ENCODE peak calls at places on chromosomes 12 and 14, in nine cellular contexts. One of them, this sample, is unnamed.
A peak's percentile ranks its signal among the peaks of the same experiment; 100 is the strongest.

GRCh38 chr14:101103321-101103901 is 199.9 kb upstream of the RTL1 start:
- DNase-seq in hippocampal formation: no peak
- DNase-seq in HL-60: no peak
- DNase-seq in NK-92 treated with Interleukin-12 subunit alpha and Interleukin-12 subunit beta, amount 100 ng/mL, for 24 hours: no peak
- DNase-seq in stimulated activated CD8-positive, alpha-beta memory T cell treated with anti-CD3 and anti-CD28 coated beads, Interleukin-2, amount 100 ng/mL, for 48 hours: no peak
- DNase-seq in K562: no peak
- DNase-seq in nucleus accumbens: no peak
- DNase-seq in stomach: peak; percentile 19
- DNase-seq in AG09319: no peak
- DNase-seq in this sample: no peak

GRCh38 chr12:54601841-54602240 is 13.4 kb upstream of the PPP1R1A start:
- DNase-seq in hippocampal formation: no peak
- DNase-seq in HL-60: no peak
- DNase-seq in NK-92 treated with Interleukin-12 subunit alpha and Interleukin-12 subunit beta, amount 100 ng/mL, for 24 hours: no peak
- DNase-seq in stimulated activated CD8-positive, alpha-beta memory T cell treated with anti-CD3 and anti-CD28 coated beads, Interleukin-2, amount 100 ng/mL, for 48 hours: no peak
- DNase-seq in K562: no peak
- DNase-seq in nucleus accumbens: no peak
- DNase-seq in stomach: no peak
- DNase-seq in AG09319: no peak
- DNase-seq in this sample: no peak

GRCh38 chr14:53190938-53191337 is 37.8 kb upstream of the DDHD1 start:
- DNase-seq in hippocampal formation: no peak
- DNase-seq in HL-60: no peak
- DNase-seq in NK-92 treated with Interleukin-12 subunit alpha and Interleukin-12 subunit beta, amount 100 ng/mL, for 24 hours: no peak
- DNase-seq in stimulated activated CD8-positive, alpha-beta memory T cell treated with anti-CD3 and anti-CD28 coated beads, Interleukin-2, amount 100 ng/mL, for 48 hours: no peak
- DNase-seq in K562: no peak
- DNase-seq in nucleus accumbens: no peak
- DNase-seq in stomach: no peak
- DNase-seq in AG09319: no peak
- DNase-seq in this sample: no peak

GRCh38 chr14:31025335-31026075 is at the start of gene AP4S1:
- DNase-seq in hippocampal formation: no peak
- DNase-seq in HL-60: no peak
- DNase-seq in NK-92 treated with Interleukin-12 subunit alpha and Interleukin-12 subunit beta, amount 100 ng/mL, for 24 hours: peak; percentile 35
- DNase-seq in stimulated activated CD8-positive, alpha-beta memory T cell treated with anti-CD3 and anti-CD28 coated beads, Interleukin-2, amount 100 ng/mL, for 48 hours: peak; percentile 38
- DNase-seq in K562: peak; percentile 42
- DNase-seq in nucleus accumbens: peak; percentile 7
- DNase-seq in stomach: peak; percentile 36
- DNase-seq in AG09319: no peak
- DNase-seq in this sample: peak; percentile 42

GRCh38 chr14:39268393-39268792 is 34.7 kb downstream of the MIA2 start:
- DNase-seq in hippocampal formation: peak; percentile 50
- DNase-seq in HL-60: no peak
- DNase-seq in NK-92 treated with Interleukin-12 subunit alpha and Interleukin-12 subunit beta, amount 100 ng/mL, for 24 hours: no peak
- DNase-seq in stimulated activated CD8-positive, alpha-beta memory T cell treated with anti-CD3 and anti-CD28 coated beads, Interleukin-2, amount 100 ng/mL, for 48 hours: no peak
- DNase-seq in K562: no peak
- DNase-seq in nucleus accumbens: no peak
- DNase-seq in stomach: no peak
- DNase-seq in AG09319: no peak
- DNase-seq in this sample: peak; percentile 7

GRCh38 chr12:48882325-48882687 is 16.6 kb upstream of the RND1 start:
- DNase-seq in hippocampal formation: no peak
- DNase-seq in HL-60: no peak
- DNase-seq in NK-92 treated with Interleukin-12 subunit alpha and Interleukin-12 subunit beta, amount 100 ng/mL, for 24 hours: no peak
- DNase-seq in stimulated activated CD8-positive, alpha-beta memory T cell treated with anti-CD3 and anti-CD28 coated beads, Interleukin-2, amount 100 ng/mL, for 48 hours: no peak
- DNase-seq in K562: no peak
- DNase-seq in nucleus accumbens: no peak
- DNase-seq in stomach: peak; percentile 56
- DNase-seq in AG09319: no peak
- DNase-seq in this sample: no peak

GRCh38 chr14:68145036-68145435 is 325.5 kb downstream of the RAD51B start:
- DNase-seq in hippocampal formation: no peak
- DNase-seq in HL-60: no peak
- DNase-seq in NK-92 treated with Interleukin-12 subunit alpha and Interleukin-12 subunit beta, amount 100 ng/mL, for 24 hours: no peak
- DNase-seq in stimulated activated CD8-positive, alpha-beta memory T cell treated with anti-CD3 and anti-CD28 coated beads, Interleukin-2, amount 100 ng/mL, for 48 hours: no peak
- DNase-seq in K562: no peak
- DNase-seq in nucleus accumbens: no peak
- DNase-seq in stomach: no peak
- DNase-seq in AG09319: no peak
- DNase-seq in this sample: no peak

GRCh38 chr14:61406670-61407069 is 85.3 kb downstream of the PRKCH start:
- DNase-seq in hippocampal formation: no peak
- DNase-seq in HL-60: no peak
- DNase-seq in NK-92 treated with Interleukin-12 subunit alpha and Interleukin-12 subunit beta, amount 100 ng/mL, for 24 hours: no peak
- DNase-seq in stimulated activated CD8-positive, alpha-beta memory T cell treated with anti-CD3 and anti-CD28 coated beads, Interleukin-2, amount 100 ng/mL, for 48 hours: no peak
- DNase-seq in K562: no peak
- DNase-seq in nucleus accumbens: no peak
- DNase-seq in stomach: no peak
- DNase-seq in AG09319: no peak
- DNase-seq in this sample: no peak

GRCh38 chr12:11653215-11653753 is 3.8 kb downstream of the ETV6 start:
- DNase-seq in hippocampal formation: no peak
- DNase-seq in HL-60: no peak
- DNase-seq in NK-92 treated with Interleukin-12 subunit alpha and Interleukin-12 subunit beta, amount 100 ng/mL, for 24 hours: peak; percentile 2
- DNase-seq in stimulated activated CD8-positive, alpha-beta memory T cell treated with anti-CD3 and anti-CD28 coated beads, Interleukin-2, amount 100 ng/mL, for 48 hours: peak; percentile 26
- DNase-seq in K562: no peak
- DNase-seq in nucleus accumbens: no peak
- DNase-seq in stomach: no peak
- DNase-seq in AG09319: no peak
- DNase-seq in this sample: no peak

GRCh38 chr12:130715996-130716917 is at the start of gene RIMBP2:
- DNase-seq in hippocampal formation: peak; percentile 58
- DNase-seq in HL-60: no peak
- DNase-seq in NK-92 treated with Interleukin-12 subunit alpha and Interleukin-12 subunit beta, amount 100 ng/mL, for 24 hours: no peak
- DNase-seq in stimulated activated CD8-positive, alpha-beta memory T cell treated with anti-CD3 and anti-CD28 coated beads, Interleukin-2, amount 100 ng/mL, for 48 hours: no peak
- DNase-seq in K562: no peak
- DNase-seq in nucleus accumbens: peak; percentile 58
- DNase-seq in stomach: peak; percentile 14
- DNase-seq in AG09319: no peak
- DNase-seq in this sample: no peak

GRCh38 chr12:46177842-46178608 is 90.8 kb downstream of the SLC38A1 start:
- DNase-seq in hippocampal formation: no peak
- DNase-seq in HL-60: no peak
- DNase-seq in NK-92 treated with Interleukin-12 subunit alpha and Interleukin-12 subunit beta, amount 100 ng/mL, for 24 hours: no peak
- DNase-seq in stimulated activated CD8-positive, alpha-beta memory T cell treated with anti-CD3 and anti-CD28 coated beads, Interleukin-2, amount 100 ng/mL, for 48 hours: no peak
- DNase-seq in K562: no peak
- DNase-seq in nucleus accumbens: no peak
- DNase-seq in stomach: no peak
- DNase-seq in AG09319: no peak
- DNase-seq in this sample: no peak

GRCh38 chr14:100476012-100476822 is 111.0 kb downstream of the BEGAIN start:
- DNase-seq in hippocampal formation: no peak
- DNase-seq in HL-60: no peak
- DNase-seq in NK-92 treated with Interleukin-12 subunit alpha and Interleukin-12 subunit beta, amount 100 ng/mL, for 24 hours: no peak
- DNase-seq in stimulated activated CD8-positive, alpha-beta memory T cell treated with anti-CD3 and anti-CD28 coated beads, Interleukin-2, amount 100 ng/mL, for 48 hours: no peak
- DNase-seq in K562: no peak
- DNase-seq in nucleus accumbens: no peak
- DNase-seq in stomach: peak; percentile 42
- DNase-seq in AG09319: peak; percentile 23
- DNase-seq in this sample: peak; percentile 49

GRCh38 chr14:74610866-74611671 is 968 bp downstream of the LTBP2 start:
- DNase-seq in hippocampal formation: no peak
- DNase-seq in HL-60: no peak
- DNase-seq in NK-92 treated with Interleukin-12 subunit alpha and Interleukin-12 subunit beta, amount 100 ng/mL, for 24 hours: no peak
- DNase-seq in stimulated activated CD8-positive, alpha-beta memory T cell treated with anti-CD3 and anti-CD28 coated beads, Interleukin-2, amount 100 ng/mL, for 48 hours: no peak
- DNase-seq in K562: no peak
- DNase-seq in nucleus accumbens: no peak
- DNase-seq in stomach: no peak
- DNase-seq in AG09319: no peak
- DNase-seq in this sample: no peak

GRCh38 chr14:69281450-69282169 is 21.7 kb downstream of the GALNT16 start:
- DNase-seq in hippocampal formation: no peak
- DNase-seq in HL-60: no peak
- DNase-seq in NK-92 treated with Interleukin-12 subunit alpha and Interleukin-12 subunit beta, amount 100 ng/mL, for 24 hours: no peak
- DNase-seq in stimulated activated CD8-positive, alpha-beta memory T cell treated with anti-CD3 and anti-CD28 coated beads, Interleukin-2, amount 100 ng/mL, for 48 hours: no peak
- DNase-seq in K562: no peak
- DNase-seq in nucleus accumbens: no peak
- DNase-seq in stomach: no peak
- DNase-seq in AG09319: no peak
- DNase-seq in this sample: no peak

GRCh38 chr12:53115112-53115890 is 12.0 kb downstream of the SOAT2 start:
- DNase-seq in hippocampal formation: no peak
- DNase-seq in HL-60: no peak
- DNase-seq in NK-92 treated with Interleukin-12 subunit alpha and Interleukin-12 subunit beta, amount 100 ng/mL, for 24 hours: no peak
- DNase-seq in stimulated activated CD8-positive, alpha-beta memory T cell treated with anti-CD3 and anti-CD28 coated beads, Interleukin-2, amount 100 ng/mL, for 48 hours: no peak
- DNase-seq in K562: peak; percentile 85
- DNase-seq in nucleus accumbens: no peak
- DNase-seq in stomach: no peak
- DNase-seq in AG09319: no peak
- DNase-seq in this sample: no peak

GRCh38 chr14:47262801-47263200 is 412.6 kb downstream of the MDGA2 start:
- DNase-seq in hippocampal formation: no peak
- DNase-seq in HL-60: no peak
- DNase-seq in NK-92 treated with Interleukin-12 subunit alpha and Interleukin-12 subunit beta, amount 100 ng/mL, for 24 hours: no peak
- DNase-seq in stimulated activated CD8-positive, alpha-beta memory T cell treated with anti-CD3 and anti-CD28 coated beads, Interleukin-2, amount 100 ng/mL, for 48 hours: no peak
- DNase-seq in K562: no peak
- DNase-seq in nucleus accumbens: no peak
- DNase-seq in stomach: no peak
- DNase-seq in AG09319: no peak
- DNase-seq in this sample: no peak

GRCh38 chr14:104731249-104731924 is 7.4 kb downstream of the ADSS1 start:
- DNase-seq in hippocampal formation: no peak
- DNase-seq in HL-60: no peak
- DNase-seq in NK-92 treated with Interleukin-12 subunit alpha and Interleukin-12 subunit beta, amount 100 ng/mL, for 24 hours: no peak
- DNase-seq in stimulated activated CD8-positive, alpha-beta memory T cell treated with anti-CD3 and anti-CD28 coated beads, Interleukin-2, amount 100 ng/mL, for 48 hours: no peak
- DNase-seq in K562: peak; percentile 51
- DNase-seq in nucleus accumbens: no peak
- DNase-seq in stomach: no peak
- DNase-seq in AG09319: no peak
- DNase-seq in this sample: no peak

GRCh38 chr14:69005432-69006148 is 26.5 kb upstream of the ACTN1 start:
- DNase-seq in hippocampal formation: no peak
- DNase-seq in HL-60: no peak
- DNase-seq in NK-92 treated with Interleukin-12 subunit alpha and Interleukin-12 subunit beta, amount 100 ng/mL, for 24 hours: no peak
- DNase-seq in stimulated activated CD8-positive, alpha-beta memory T cell treated with anti-CD3 and anti-CD28 coated beads, Interleukin-2, amount 100 ng/mL, for 48 hours: no peak
- DNase-seq in K562: no peak
- DNase-seq in nucleus accumbens: no peak
- DNase-seq in stomach: peak; percentile 55
- DNase-seq in AG09319: peak; percentile 72
- DNase-seq in this sample: no peak

This sample was measured in NCI-H446.